ENCODE peak calls at places on chromosomes 3 and 15, in seven cellular contexts. One of them, this sample, is unnamed.

GRCh38 chr15:52440414-52440813 is 88.3 kb downstream of the MYO5A start:
- DNase-seq in esophagus squamous epithelium: no peak
- DNase-seq in HFF-Myc: no peak
- DNase-seq in AG04450: no peak
- DNase-seq in heart right ventricle: no peak
- DNase-seq in GM23338: no peak
- DNase-seq in left ventricle myocardium inferior: no peak
- DNase-seq in this sample: no peak

GRCh38 chr15:78298983-78299301 is 467 bp downstream of the SKIC8 start:
- DNase-seq in left ventricle myocardium inferior: no peak
- DNase-seq in HFF-Myc: no peak
- DNase-seq in AG04450: no peak
- DNase-seq in GM23338: no peak
- DNase-seq in heart right ventricle: no peak
- DNase-seq in esophagus squamous epithelium: no peak
- DNase-seq in this sample: no peak

GRCh38 chr3:38327335-38328009 is 19.1 kb upstream of the XYLB start:
- DNase-seq in heart right ventricle: no peak
- DNase-seq in esophagus squamous epithelium: no peak
- DNase-seq in HFF-Myc: no peak
- DNase-seq in AG04450: no peak
- DNase-seq in GM23338: no peak
- DNase-seq in left ventricle myocardium inferior: no peak
- DNase-seq in this sample: no peak

GRCh38 chr3:60316121-60316783 is 935.0 kb downstream of the FHIT start:
- DNase-seq in left ventricle myocardium inferior: no peak
- DNase-seq in HFF-Myc: no peak
- DNase-seq in GM23338: no peak
- DNase-seq in AG04450: peak
- DNase-seq in heart right ventricle: no peak
- DNase-seq in esophagus squamous epithelium: no peak
- DNase-seq in this sample: peak

GRCh38 chr3:101574388-101575156 is 592 bp downstream of the PCNP start:
- DNase-seq in AG04450: no peak
- DNase-seq in GM23338: peak
- DNase-seq in left ventricle myocardium inferior: peak
- DNase-seq in HFF-Myc: peak
- DNase-seq in esophagus squamous epithelium: no peak
- DNase-seq in heart right ventricle: peak
- DNase-seq in this sample: peak

GRCh38 chr3:13419356-13420050 is 619 bp downstream of the NUP210 start:
- DNase-seq in heart right ventricle: no peak
- DNase-seq in HFF-Myc: no peak
- DNase-seq in AG04450: no peak
- DNase-seq in left ventricle myocardium inferior: peak
- DNase-seq in esophagus squamous epithelium: no peak
- DNase-seq in GM23338: peak
- DNase-seq in this sample: no peak

GRCh38 chr15:52678036-52678467 is 1.1 kb downstream of the ATOSA start:
- DNase-seq in HFF-Myc: peak
- DNase-seq in heart right ventricle: peak
- DNase-seq in AG04450: no peak
- DNase-seq in left ventricle myocardium inferior: peak
- DNase-seq in esophagus squamous epithelium: no peak
- DNase-seq in GM23338: peak
- DNase-seq in this sample: no peak

GRCh38 chr15:70061086-70061370 is 36.7 kb downstream of the TLE3 start:
- DNase-seq in esophagus squamous epithelium: no peak
- DNase-seq in left ventricle myocardium inferior: no peak
- DNase-seq in AG04450: no peak
- DNase-seq in GM23338: no peak
- DNase-seq in HFF-Myc: no peak
- DNase-seq in heart right ventricle: no peak
- DNase-seq in this sample: peak

GRCh38 chr3:20185364-20185732 is 658 bp downstream of the SGO1 start:
- DNase-seq in esophagus squamous epithelium: no peak
- DNase-seq in AG04450: no peak
- DNase-seq in HFF-Myc: no peak
- DNase-seq in left ventricle myocardium inferior: no peak
- DNase-seq in heart right ventricle: no peak
- DNase-seq in GM23338: peak
- DNase-seq in this sample: no peak

GRCh38 chr15:94064676-94065313 is 166.6 kb upstream of the MCTP2 start:
- DNase-seq in esophagus squamous epithelium: no peak
- DNase-seq in AG04450: no peak
- DNase-seq in HFF-Myc: no peak
- DNase-seq in GM23338: no peak
- DNase-seq in left ventricle myocardium inferior: no peak
- DNase-seq in heart right ventricle: no peak
- DNase-seq in this sample: no peak

GRCh38 chr3:165839296-165840076 is 2.3 kb upstream of the BCHE start:
- DNase-seq in left ventricle myocardium inferior: no peak
- DNase-seq in esophagus squamous epithelium: no peak
- DNase-seq in heart right ventricle: no peak
- DNase-seq in HFF-Myc: no peak
- DNase-seq in GM23338: peak
- DNase-seq in AG04450: no peak
- DNase-seq in this sample: no peak

GRCh38 chr15:40084657-40085056 is 24.0 kb downstream of the BMF start:
- DNase-seq in HFF-Myc: no peak
- DNase-seq in heart right ventricle: no peak
- DNase-seq in left ventricle myocardium inferior: no peak
- DNase-seq in esophagus squamous epithelium: no peak
- DNase-seq in AG04450: no peak
- DNase-seq in GM23338: no peak
- DNase-seq in this sample: no peak

GRCh38 chr3:78434801-78435200 is 1333.0 kb downstream of the ROBO1 start:
- DNase-seq in AG04450: no peak
- DNase-seq in HFF-Myc: no peak
- DNase-seq in left ventricle myocardium inferior: no peak
- DNase-seq in GM23338: no peak
- DNase-seq in esophagus squamous epithelium: no peak
- DNase-seq in heart right ventricle: no peak
- DNase-seq in this sample: peak

DNA sequence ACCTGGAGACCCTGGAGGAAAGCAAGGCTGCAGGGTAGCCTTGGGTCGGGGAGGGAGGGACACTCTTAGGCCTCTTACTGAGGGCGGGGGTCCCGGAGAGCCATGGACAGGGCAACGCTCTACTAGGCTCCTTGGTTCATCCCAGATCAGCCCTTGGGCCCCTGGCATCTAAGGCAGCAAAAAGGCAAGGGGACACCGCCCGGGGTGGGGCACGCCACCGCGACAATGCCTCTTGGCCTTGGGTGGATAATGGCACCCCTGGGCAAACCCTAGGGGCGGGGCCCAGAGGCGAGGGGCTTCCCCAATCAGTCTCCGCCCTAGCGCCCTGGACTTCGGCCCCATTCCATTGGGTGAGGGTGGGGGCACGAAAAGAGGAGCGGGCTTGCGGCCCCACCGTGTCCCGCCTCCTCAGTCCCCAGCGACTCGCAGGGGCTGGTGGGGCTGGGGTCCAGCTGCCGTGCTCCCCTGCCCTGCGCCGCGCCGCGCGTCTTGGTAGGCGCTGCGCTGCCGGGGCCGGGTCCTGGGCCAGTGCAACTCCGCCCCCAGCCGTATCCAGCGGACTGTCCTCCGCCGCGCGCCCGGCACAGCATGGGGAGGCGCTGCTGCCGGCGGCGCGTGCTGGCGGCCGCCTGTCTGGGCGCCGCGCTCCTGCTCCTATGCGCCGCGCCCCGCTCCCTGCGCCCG is at the start of gene CHST13:
- DNase-seq in AG04450: no peak
- DNase-seq in HFF-Myc: no peak
- DNase-seq in left ventricle myocardium inferior: peak
- DNase-seq in heart right ventricle: no peak
- DNase-seq in GM23338: peak
- DNase-seq in esophagus squamous epithelium: no peak
- DNase-seq in this sample: no peak
- TF ChIP-seq CTCF in AG04450: no peak
- TF ChIP-seq CTCF in HFF-Myc: no peak
- TF ChIP-seq CTCF in left ventricle myocardium inferior: peak
- TF ChIP-seq CTCF in heart right ventricle: no peak
- TF ChIP-seq CTCF in GM23338: no peak
- TF ChIP-seq CTCF in esophagus squamous epithelium: no peak
- TF ChIP-seq CTCF in this sample: no peak

DNA sequence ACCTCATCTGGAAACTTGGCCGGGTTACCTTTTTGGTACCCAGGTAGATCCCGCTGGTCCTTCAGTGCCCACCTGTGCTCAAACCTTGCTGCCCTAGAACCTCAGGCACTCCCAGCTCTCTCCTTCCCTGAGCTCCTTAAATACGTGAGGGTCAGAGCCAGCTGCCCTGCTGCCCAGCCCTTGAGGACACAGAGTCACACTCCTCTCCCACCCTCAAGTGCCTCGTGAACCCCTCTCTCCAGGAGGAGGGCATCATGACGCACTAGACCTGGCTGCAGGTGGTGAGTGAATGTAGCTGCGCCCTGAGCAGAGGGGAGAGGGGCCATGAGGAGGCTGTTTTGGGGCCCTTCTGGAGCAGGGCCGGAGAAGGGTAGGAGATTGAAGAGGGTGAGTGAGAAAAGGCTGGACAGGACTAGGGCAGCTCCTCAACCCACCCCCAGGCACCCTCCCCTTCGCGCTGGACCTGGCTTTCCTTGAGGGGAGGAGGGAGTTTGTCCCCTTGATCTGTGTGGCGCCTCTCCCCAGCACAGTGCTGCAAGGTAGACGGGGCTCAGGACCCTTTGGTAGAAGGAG is 939 bp downstream of the SLC12A8 start:
- DNase-seq in GM23338: no peak
- DNase-seq in left ventricle myocardium inferior: no peak
- DNase-seq in esophagus squamous epithelium: no peak
- DNase-seq in HFF-Myc: no peak
- DNase-seq in heart right ventricle: no peak
- DNase-seq in AG04450: no peak
- DNase-seq in this sample: no peak
- H3K4me3 ChIP-seq in GM23338: peak
- H3K4me3 ChIP-seq in left ventricle myocardium inferior: peak
- H3K4me3 ChIP-seq in esophagus squamous epithelium: peak
- H3K4me3 ChIP-seq in HFF-Myc: peak
- H3K4me3 ChIP-seq in heart right ventricle: no peak
- H3K4me3 ChIP-seq in AG04450: no peak
- H3K4me3 ChIP-seq in this sample: peak

GRCh38 chr3:24522155-24522579 is 27.5 kb upstream of the THRB start:
- DNase-seq in left ventricle myocardium inferior: no peak
- DNase-seq in GM23338: peak
- DNase-seq in heart right ventricle: peak
- DNase-seq in HFF-Myc: no peak
- DNase-seq in esophagus squamous epithelium: no peak
- DNase-seq in AG04450: no peak
- DNase-seq in this sample: no peak
- TF ChIP-seq CTCF in left ventricle myocardium inferior: no peak
- TF ChIP-seq CTCF in GM23338: no peak
- TF ChIP-seq CTCF in heart right ventricle: no peak
- TF ChIP-seq CTCF in HFF-Myc: no peak
- TF ChIP-seq CTCF in esophagus squamous epithelium: no peak
- TF ChIP-seq CTCF in AG04450: no peak
- TF ChIP-seq CTCF in this sample: no peak

GRCh38 chr3:103653996-103654395 is 1219.2 kb downstream of the ZPLD1 start:
- DNase-seq in heart right ventricle: no peak
- DNase-seq in AG04450: no peak
- DNase-seq in GM23338: no peak
- DNase-seq in HFF-Myc: no peak
- DNase-seq in esophagus squamous epithelium: no peak
- DNase-seq in left ventricle myocardium inferior: no peak
- DNase-seq in this sample: no peak
- H3K4me3 ChIP-seq in heart right ventricle: no peak
- H3K4me3 ChIP-seq in AG04450: no peak
- H3K4me3 ChIP-seq in GM23338: no peak
- H3K4me3 ChIP-seq in HFF-Myc: no peak
- H3K4me3 ChIP-seq in esophagus squamous epithelium: no peak
- H3K4me3 ChIP-seq in left ventricle myocardium inferior: no peak
- H3K4me3 ChIP-seq in this sample: no peak

DNA sequence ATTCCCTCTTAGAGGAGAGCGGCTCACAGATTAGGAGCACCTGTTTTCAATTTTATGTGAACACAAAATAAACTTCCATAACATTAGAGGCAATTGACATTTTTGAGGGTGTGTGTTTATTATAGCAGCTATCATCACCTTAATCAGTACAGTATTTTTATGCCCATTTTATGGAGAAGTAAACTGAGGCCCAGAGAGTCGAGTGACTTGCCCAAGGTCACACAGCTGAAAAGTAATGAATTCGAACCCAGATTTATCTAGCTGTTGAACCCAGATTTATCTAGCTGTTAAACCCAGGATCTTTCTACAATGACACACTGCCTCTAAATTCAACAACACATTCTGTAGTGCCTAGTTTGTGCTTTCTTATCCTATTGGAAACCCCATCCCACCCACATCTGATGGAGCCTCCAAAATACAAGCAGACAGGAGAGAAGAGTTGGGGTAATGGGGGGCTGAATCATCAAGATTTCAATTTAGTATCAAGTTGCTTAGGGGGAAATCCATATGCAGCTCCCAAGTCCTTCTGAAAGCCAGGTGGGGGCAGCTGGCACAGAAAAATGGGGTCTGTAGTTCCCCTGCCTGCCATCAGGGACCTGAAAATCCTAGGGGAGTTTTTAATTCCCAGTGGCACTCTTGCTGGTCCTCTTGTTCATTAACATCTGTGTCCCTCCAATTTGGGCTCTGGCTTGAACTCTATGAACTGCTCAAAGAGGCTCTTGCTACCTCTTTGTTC is 50.4 kb upstream of the TRA2B start:
- DNase-seq in heart right ventricle: no peak
- DNase-seq in HFF-Myc: no peak
- DNase-seq in esophagus squamous epithelium: no peak
- DNase-seq in left ventricle myocardium inferior: no peak
- DNase-seq in GM23338: peak
- DNase-seq in AG04450: no peak
- DNase-seq in this sample: no peak
- TF ChIP-seq CTCF in heart right ventricle: no peak
- TF ChIP-seq CTCF in HFF-Myc: no peak
- TF ChIP-seq CTCF in esophagus squamous epithelium: no peak
- TF ChIP-seq CTCF in left ventricle myocardium inferior: no peak
- TF ChIP-seq CTCF in GM23338: peak
- TF ChIP-seq CTCF in AG04450: peak
- TF ChIP-seq CTCF in this sample: peak

GRCh38 chr15:63040954-63041353 is 1.6 kb upstream of the TPM1 start:
- DNase-seq in esophagus squamous epithelium: no peak
- DNase-seq in left ventricle myocardium inferior: peak
- DNase-seq in heart right ventricle: no peak
- DNase-seq in GM23338: no peak
- DNase-seq in HFF-Myc: no peak
- DNase-seq in AG04450: no peak
- DNase-seq in this sample: no peak
- H3K4me3 ChIP-seq in esophagus squamous epithelium: no peak
- H3K4me3 ChIP-seq in left ventricle myocardium inferior: peak
- H3K4me3 ChIP-seq in heart right ventricle: peak
- H3K4me3 ChIP-seq in GM23338: peak
- H3K4me3 ChIP-seq in HFF-Myc: no peak
- H3K4me3 ChIP-seq in AG04450: no peak
- H3K4me3 ChIP-seq in this sample: peak

This sample was measured in retinal pigment epithelial cell.